ENCODE peak calls at places on chromosomes 16 and 17, in eight cellular contexts. O, H, N, M, S, C, W and X are unnamed samples.

GRCh38 chr16:4532238-4532637 is 6.3 kb downstream of the CDIP1 start:
- DNase-seq in H (no peak), M (no peak), O (no peak), N (no peak), W (no peak), S (no peak), C (no peak), X (no peak)

GRCh38 chr16:84063972-84064371 is 21.4 kb upstream of the SLC38A8 start:
- DNase-seq in S (no peak), O (no peak), C (no peak), M (no peak), N (no peak), H (no peak), W (no peak), X (no peak)

GRCh38 chr17:17784599-17785264 is 52.1 kb downstream of the SREBF1 start:
- DNase-seq in C (no peak), N (no peak), H (no peak), W (no peak), S (no peak), O (peak; percentile 23), M (no peak), X (no peak)

GRCh38 chr16:78676351-78676750 is 576.9 kb downstream of the WWOX start:
- DNase-seq in N (no peak), H (no peak), S (no peak), O (no peak), W (no peak), M (no peak), C (no peak), X (no peak)

GRCh38 chr17:282000-282911 is 70.4 kb downstream of the RPH3AL start:
- DNase-seq in S (no peak), M (no peak), C (no peak), H (no peak), O (no peak), N (peak; percentile 3), W (no peak), X (no peak)

GRCh38 chr17:64130559-64131001 is 636 bp upstream of the ERN1 start:
- DNase-seq in O (no peak), H (no peak), C (peak; percentile 80), S (no peak), M (peak; percentile 75), N (peak; percentile 57), W (peak; percentile 57), X (peak; percentile 36)

GRCh38 chr17:15261818-15262290 is 3.3 kb downstream of the PMP22 start:
- DNase-seq in W (no peak), N (peak; percentile 49), O (peak; percentile 18), M (no peak), S (no peak), C (no peak), H (no peak), X (peak; percentile 28)

GRCh38 chr17:8496081-8496480 is 60.4 kb downstream of the NDEL1 start:
- DNase-seq in N (no peak), S (no peak), H (no peak), O (no peak), M (no peak), W (no peak), C (no peak), X (no peak)

GRCh38 chr16:17527538-17527937 is 56.8 kb upstream of the XYLT1 start:
- DNase-seq in O (no peak), W (no peak), C (no peak), N (no peak), M (no peak), H (no peak), S (no peak), X (no peak)

GRCh38 chr17:45431531-45432404 is 902 bp downstream of the ARHGAP27 start:
- DNase-seq in S (peak; percentile 74), O (no peak), M (peak; percentile 79), H (no peak), N (peak; percentile 78), C (peak; percentile 31), W (peak; percentile 53), X (peak; percentile 41)

GRCh38 chr17:17538417-17539391 is 42.5 kb upstream of the RASD1 start:
- DNase-seq in O (no peak), N (no peak), W (no peak), S (no peak), H (no peak), M (no peak), C (peak; percentile 6), X (no peak)

GRCh38 chr17:79647456-79647915 is 36.6 kb upstream of the RBFOX3 start:
- DNase-seq in C (no peak), S (no peak), H (no peak), O (no peak), M (no peak), N (no peak), W (no peak), X (no peak)

GRCh38 chr16:81276323-81276722 is 37.8 kb downstream of the BCO1 start:
- DNase-seq in S (no peak), O (no peak), N (no peak), M (no peak), C (no peak), H (no peak), W (no peak), X (no peak)

GRCh38 chr17:48382989-48383388 is 47.0 kb downstream of the SKAP1 start:
- DNase-seq in N (no peak), M (no peak), S (no peak), W (no peak), C (no peak), O (no peak), H (no peak), X (no peak)

GRCh38 chr17:56762144-56762543 is 71.6 kb downstream of the C17orf67 start:
- DNase-seq in W (no peak), H (no peak), O (no peak), N (no peak), C (no peak), M (no peak), S (no peak), X (no peak)

GRCh38 chr16:74661064-74661463 is 5.6 kb downstream of the RFWD3 start:
- DNase-seq in O (no peak), S (no peak), C (no peak), M (no peak), W (no peak), N (no peak), H (no peak), X (no peak)

GRCh38 chr16:27217256-27217655 is 13.9 kb downstream of the KDM8 start:
- DNase-seq in N (peak; percentile 37), S (no peak), M (no peak), O (no peak), W (no peak), C (peak; percentile 77), H (peak; percentile 82), X (peak; percentile 82)

GRCh38 chr17:10210151-10210574 is 11.8 kb upstream of the GAS7 start:
- DNase-seq in C (peak; percentile 58), W (no peak), O (no peak), N (no peak), M (no peak), S (no peak), H (peak; percentile 7), X (no peak)

GRCh38 chr16:51763072-51763658 is 612.1 kb upstream of the SALL1 start:
- DNase-seq in N (peak; percentile 26), M (no peak), S (no peak), W (no peak), C (no peak), O (no peak), H (no peak), X (no peak)

GRCh38 chr17:58219789-58220183 is 731 bp upstream of the MKS1 start:
- DNase-seq in O (no peak), W (no peak), S (no peak), M (no peak), H (no peak), N (no peak), C (no peak), X (no peak)

GRCh38 chr16:23835390-23836077 is at the start of gene PRKCB:
- DNase-seq in S (peak; percentile 91), O (no peak), M (peak; percentile 93), H (no peak), N (peak; percentile 81), W (peak; percentile 72), C (peak; percentile 14), X (no peak)

GRCh38 chr16:56938664-56939513 is 6.9 kb downstream of the HERPUD1 start:
- DNase-seq in H (no peak), W (peak; percentile 23), N (no peak), M (peak; percentile 58), O (no peak), S (no peak), C (no peak), X (peak; percentile 90)

GRCh38 chr16:58515871-58516767 is 802 bp downstream of the SETD6 start:
- DNase-seq in O (no peak), S (no peak), M (peak; percentile 45), N (peak; percentile 29), C (no peak), H (no peak), W (no peak), X (no peak)

GRCh38 chr17:81418710-81419332 is 23.6 kb downstream of the BAHCC1 start:
- DNase-seq in S (no peak), M (no peak), O (no peak), C (peak; percentile 36), N (no peak), W (no peak), H (no peak), X (no peak)

GRCh38 chr17:56926704-56927103 is 12.9 kb upstream of the TRIM25 start:
- DNase-seq in N (no peak), M (no peak), C (no peak), S (no peak), H (no peak), O (no peak), W (no peak), X (no peak)

GRCh38 chr17:48071654-48072053 is 23.5 kb downstream of the NFE2L1 start:
- DNase-seq in S (no peak), N (no peak), W (no peak), H (no peak), O (no peak), M (no peak), C (peak; percentile 36), X (no peak)

GRCh38 chr16:55706739-55707487 is 51.1 kb downstream of the SLC6A2 start:
- DNase-seq in N (no peak), M (no peak), W (no peak), S (no peak), C (no peak), O (no peak), H (no peak), X (no peak)